ENCODE peak calls at places on chromosomes 1 and 21, in nine cellular contexts. One of them, this sample, is unnamed.

GRCh38 chr1:12549460-12550349 is 68.3 kb downstream of the DHRS3 start:
- DNase-seq in heart right ventricle: peak; percentile 62
- DNase-seq in omental fat pad: peak; percentile 59
- DNase-seq in mammary epithelial cell: peak; percentile 97
- DNase-seq in left lung: peak; percentile 52
- DNase-seq in epithelial cell of esophagus: peak; percentile 93
- DNase-seq in astrocyte of the spinal cord: peak; percentile 97
- DNase-seq in K562: peak; percentile 79
- DNase-seq in endothelial cell: no peak
- DNase-seq in this sample: peak; percentile 88

GRCh38 chr1:208071425-208072031 is 160.6 kb upstream of the CD34 start:
- DNase-seq in K562: no peak
- DNase-seq in heart right ventricle: no peak
- DNase-seq in mammary epithelial cell: no peak
- DNase-seq in left lung: no peak
- DNase-seq in astrocyte of the spinal cord: peak; percentile 50
- DNase-seq in endothelial cell: no peak
- DNase-seq in epithelial cell of esophagus: no peak
- DNase-seq in omental fat pad: no peak
- DNase-seq in this sample: no peak

GRCh38 chr1:59856725-59857338 is 42.1 kb downstream of the HOOK1 start:
- DNase-seq in astrocyte of the spinal cord: no peak
- DNase-seq in omental fat pad: no peak
- DNase-seq in epithelial cell of esophagus: peak; percentile 71
- DNase-seq in K562: no peak
- DNase-seq in endothelial cell: no peak
- DNase-seq in left lung: no peak
- DNase-seq in mammary epithelial cell: no peak
- DNase-seq in heart right ventricle: no peak
- DNase-seq in this sample: peak; percentile 72

GRCh38 chr1:230794871-230795645 is 47.9 kb downstream of the CAPN9 start:
- DNase-seq in astrocyte of the spinal cord: no peak
- DNase-seq in omental fat pad: no peak
- DNase-seq in mammary epithelial cell: no peak
- DNase-seq in epithelial cell of esophagus: no peak
- DNase-seq in left lung: no peak
- DNase-seq in endothelial cell: no peak
- DNase-seq in heart right ventricle: no peak
- DNase-seq in K562: no peak
- DNase-seq in this sample: no peak

GRCh38 chr1:46248122-46248920 is 758 bp downstream of the RAD54L start:
- DNase-seq in omental fat pad: no peak
- DNase-seq in epithelial cell of esophagus: peak; percentile 48
- DNase-seq in astrocyte of the spinal cord: no peak
- DNase-seq in mammary epithelial cell: peak; percentile 67
- DNase-seq in endothelial cell: peak; percentile 20
- DNase-seq in heart right ventricle: no peak
- DNase-seq in K562: peak; percentile 74
- DNase-seq in left lung: peak; percentile 38
- DNase-seq in this sample: peak; percentile 35

GRCh38 chr21:34074283-34075098 is 1.1 kb downstream of the MRPS6 start:
- DNase-seq in omental fat pad: no peak
- DNase-seq in left lung: no peak
- DNase-seq in mammary epithelial cell: peak; percentile 38
- DNase-seq in astrocyte of the spinal cord: no peak
- DNase-seq in endothelial cell: peak; percentile 21
- DNase-seq in K562: no peak
- DNase-seq in epithelial cell of esophagus: peak; percentile 38
- DNase-seq in heart right ventricle: no peak
- DNase-seq in this sample: peak; percentile 33

GRCh38 chr1:88985033-88985432 is 7.4 kb downstream of the KYAT3 start:
- DNase-seq in epithelial cell of esophagus: peak; percentile 95
- DNase-seq in omental fat pad: no peak
- DNase-seq in endothelial cell: no peak
- DNase-seq in heart right ventricle: no peak
- DNase-seq in astrocyte of the spinal cord: peak; percentile 85
- DNase-seq in K562: no peak
- DNase-seq in mammary epithelial cell: peak; percentile 94
- DNase-seq in left lung: no peak
- DNase-seq in this sample: peak; percentile 92

GRCh38 chr1:94022471-94023189 is 98.3 kb downstream of the ABCA4 start:
- DNase-seq in endothelial cell: no peak
- DNase-seq in mammary epithelial cell: peak; percentile 96
- DNase-seq in K562: no peak
- DNase-seq in astrocyte of the spinal cord: peak; percentile 97
- DNase-seq in epithelial cell of esophagus: peak; percentile 88
- DNase-seq in heart right ventricle: no peak
- DNase-seq in omental fat pad: no peak
- DNase-seq in left lung: peak; percentile 67
- DNase-seq in this sample: peak; percentile 90

GRCh38 chr1:206540044-206540758 is 32.9 kb downstream of the RASSF5 start:
- DNase-seq in heart right ventricle: peak; percentile 34
- DNase-seq in K562: no peak
- DNase-seq in omental fat pad: no peak
- DNase-seq in endothelial cell: no peak
- DNase-seq in astrocyte of the spinal cord: no peak
- DNase-seq in epithelial cell of esophagus: no peak
- DNase-seq in left lung: peak; percentile 82
- DNase-seq in mammary epithelial cell: no peak
- DNase-seq in this sample: no peak

GRCh38 chr1:233172201-233172600 is 123.3 kb downstream of the PCNX2 start:
- DNase-seq in heart right ventricle: no peak
- DNase-seq in epithelial cell of esophagus: peak; percentile 30
- DNase-seq in omental fat pad: no peak
- DNase-seq in endothelial cell: no peak
- DNase-seq in left lung: no peak
- DNase-seq in astrocyte of the spinal cord: peak; percentile 29
- DNase-seq in mammary epithelial cell: no peak
- DNase-seq in K562: no peak
- DNase-seq in this sample: peak; percentile 12
- TF ChIP-seq CTCF in heart right ventricle: peak; percentile 14
- TF ChIP-seq CTCF in epithelial cell of esophagus: no peak
- TF ChIP-seq CTCF in omental fat pad: no peak
- TF ChIP-seq CTCF in endothelial cell: no peak
- TF ChIP-seq CTCF in left lung: peak; percentile 18
- TF ChIP-seq CTCF in astrocyte of the spinal cord: peak; percentile 35
- TF ChIP-seq CTCF in mammary epithelial cell: no peak
- TF ChIP-seq CTCF in K562: peak; percentile 44
- TF ChIP-seq CTCF in this sample: no peak

GRCh38 chr1:14598498-14599172 is at the start of gene KAZN:
- DNase-seq in epithelial cell of esophagus: no peak
- DNase-seq in omental fat pad: no peak
- DNase-seq in left lung: no peak
- DNase-seq in heart right ventricle: peak; percentile 15
- DNase-seq in endothelial cell: peak; percentile 45
- DNase-seq in mammary epithelial cell: no peak
- DNase-seq in K562: peak; percentile 21
- DNase-seq in astrocyte of the spinal cord: peak; percentile 5
- DNase-seq in this sample: no peak
- TF ChIP-seq CTCF in epithelial cell of esophagus: no peak
- TF ChIP-seq CTCF in omental fat pad: no peak
- TF ChIP-seq CTCF in left lung: no peak
- TF ChIP-seq CTCF in heart right ventricle: no peak
- TF ChIP-seq CTCF in endothelial cell: peak; percentile 19
- TF ChIP-seq CTCF in mammary epithelial cell: no peak
- TF ChIP-seq CTCF in K562: peak; percentile 13
- TF ChIP-seq CTCF in astrocyte of the spinal cord: no peak
- TF ChIP-seq CTCF in this sample: no peak

GRCh38 chr1:2457444-2457843 is 18.6 kb upstream of the PLCH2 start:
- DNase-seq in heart right ventricle: no peak
- DNase-seq in omental fat pad: no peak
- DNase-seq in epithelial cell of esophagus: no peak
- DNase-seq in astrocyte of the spinal cord: no peak
- DNase-seq in mammary epithelial cell: no peak
- DNase-seq in left lung: no peak
- DNase-seq in endothelial cell: no peak
- DNase-seq in K562: no peak
- DNase-seq in this sample: no peak
- TF ChIP-seq CTCF in heart right ventricle: no peak
- TF ChIP-seq CTCF in omental fat pad: no peak
- TF ChIP-seq CTCF in epithelial cell of esophagus: no peak
- TF ChIP-seq CTCF in astrocyte of the spinal cord: no peak
- TF ChIP-seq CTCF in mammary epithelial cell: no peak
- TF ChIP-seq CTCF in left lung: no peak
- TF ChIP-seq CTCF in endothelial cell: no peak
- TF ChIP-seq CTCF in K562: no peak
- TF ChIP-seq CTCF in this sample: no peak

DNA sequence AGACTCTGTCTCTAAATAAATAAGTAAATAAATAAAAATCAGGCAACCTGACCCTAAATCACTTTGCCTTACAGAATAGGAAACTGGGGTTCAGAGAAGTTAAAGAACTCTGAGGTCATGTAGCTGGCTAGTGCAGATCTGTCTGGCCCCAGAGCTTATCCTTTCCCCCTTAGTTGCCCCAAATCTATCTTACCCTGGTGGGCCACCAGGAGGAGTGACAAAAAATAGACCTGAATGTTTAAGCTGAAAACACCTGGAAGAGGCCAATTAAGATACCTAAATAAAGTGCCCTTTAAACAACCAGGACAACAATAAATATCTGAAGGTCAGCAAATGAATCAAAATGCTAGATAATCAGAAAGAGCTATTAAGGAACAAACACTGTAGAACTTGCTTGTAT is 59.7 kb downstream of the TEX35 start:
- DNase-seq in endothelial cell: no peak
- DNase-seq in mammary epithelial cell: no peak
- DNase-seq in epithelial cell of esophagus: no peak
- DNase-seq in heart right ventricle: no peak
- DNase-seq in left lung: no peak
- DNase-seq in omental fat pad: no peak
- DNase-seq in astrocyte of the spinal cord: no peak
- DNase-seq in K562: no peak
- DNase-seq in this sample: no peak
- TF ChIP-seq CTCF in endothelial cell: no peak
- TF ChIP-seq CTCF in mammary epithelial cell: no peak
- TF ChIP-seq CTCF in epithelial cell of esophagus: no peak
- TF ChIP-seq CTCF in heart right ventricle: no peak
- TF ChIP-seq CTCF in left lung: no peak
- TF ChIP-seq CTCF in omental fat pad: no peak
- TF ChIP-seq CTCF in astrocyte of the spinal cord: no peak
- TF ChIP-seq CTCF in K562: no peak
- TF ChIP-seq CTCF in this sample: no peak

GRCh38 chr21:42047821-42048613 is 23.1 kb upstream of the UMODL1 start:
- DNase-seq in left lung: no peak
- DNase-seq in epithelial cell of esophagus: no peak
- DNase-seq in omental fat pad: no peak
- DNase-seq in astrocyte of the spinal cord: peak; percentile 98
- DNase-seq in K562: no peak
- DNase-seq in mammary epithelial cell: peak; percentile 36
- DNase-seq in heart right ventricle: no peak
- DNase-seq in endothelial cell: no peak
- DNase-seq in this sample: no peak

GRCh38 chr21:42051788-42052187 is 19.3 kb upstream of the UMODL1 start:
- DNase-seq in epithelial cell of esophagus: no peak
- DNase-seq in heart right ventricle: no peak
- DNase-seq in left lung: no peak
- DNase-seq in mammary epithelial cell: no peak
- DNase-seq in astrocyte of the spinal cord: no peak
- DNase-seq in omental fat pad: no peak
- DNase-seq in K562: peak; percentile 80
- DNase-seq in endothelial cell: no peak
- DNase-seq in this sample: no peak

GRCh38 chr21:42048870-42049577 is 22.1 kb upstream of the UMODL1 start:
- DNase-seq in mammary epithelial cell: no peak
- DNase-seq in K562: no peak
- DNase-seq in omental fat pad: no peak
- DNase-seq in astrocyte of the spinal cord: no peak
- DNase-seq in epithelial cell of esophagus: no peak
- DNase-seq in left lung: no peak
- DNase-seq in endothelial cell: no peak
- DNase-seq in heart right ventricle: no peak
- DNase-seq in this sample: no peak

GRCh38 chr21:42044871-42045495 is 26.1 kb upstream of the UMODL1 start:
- DNase-seq in astrocyte of the spinal cord: no peak
- DNase-seq in mammary epithelial cell: no peak
- DNase-seq in left lung: no peak
- DNase-seq in K562: no peak
- DNase-seq in omental fat pad: no peak
- DNase-seq in endothelial cell: no peak
- DNase-seq in epithelial cell of esophagus: peak; percentile 42
- DNase-seq in heart right ventricle: no peak
- DNase-seq in this sample: no peak

GRCh38 chr21:42049578-42050430 is 21.3 kb upstream of the UMODL1 start:
- DNase-seq in epithelial cell of esophagus: no peak
- DNase-seq in omental fat pad: no peak
- DNase-seq in mammary epithelial cell: no peak
- DNase-seq in endothelial cell: no peak
- DNase-seq in heart right ventricle: no peak
- DNase-seq in astrocyte of the spinal cord: no peak
- DNase-seq in left lung: no peak
- DNase-seq in K562: no peak
- DNase-seq in this sample: no peak
- TF ChIP-seq CTCF in epithelial cell of esophagus: no peak
- TF ChIP-seq CTCF in omental fat pad: no peak
- TF ChIP-seq CTCF in mammary epithelial cell: no peak
- TF ChIP-seq CTCF in endothelial cell: no peak
- TF ChIP-seq CTCF in heart right ventricle: no peak
- TF ChIP-seq CTCF in astrocyte of the spinal cord: no peak
- TF ChIP-seq CTCF in left lung: no peak
- TF ChIP-seq CTCF in K562: no peak
- TF ChIP-seq CTCF in this sample: no peak

GRCh38 chr1:17004466-17005364 is 7.0 kb downstream of the ATP13A2 start:
- DNase-seq in endothelial cell: no peak
- DNase-seq in mammary epithelial cell: no peak
- DNase-seq in left lung: no peak
- DNase-seq in heart right ventricle: no peak
- DNase-seq in omental fat pad: no peak
- DNase-seq in K562: peak; percentile 43
- DNase-seq in epithelial cell of esophagus: no peak
- DNase-seq in astrocyte of the spinal cord: no peak
- DNase-seq in this sample: no peak
- TF ChIP-seq CTCF in endothelial cell: no peak
- TF ChIP-seq CTCF in mammary epithelial cell: no peak
- TF ChIP-seq CTCF in left lung: no peak
- TF ChIP-seq CTCF in heart right ventricle: no peak
- TF ChIP-seq CTCF in omental fat pad: no peak
- TF ChIP-seq CTCF in K562: peak; percentile 20
- TF ChIP-seq CTCF in epithelial cell of esophagus: no peak
- TF ChIP-seq CTCF in astrocyte of the spinal cord: peak; percentile 32
- TF ChIP-seq CTCF in this sample: no peak

This sample was measured in bronchial epithelial cell.